ENCODE peak calls at places on chromosomes 16 and 17, in six cellular contexts. One of them, this sample, is unnamed.

GRCh38 chr17:43814026-43814425 is 18.9 kb downstream of the MPP3 start:
- DNase-seq in EL: no peak
- DNase-seq in AG04450: no peak
- DNase-seq in progenitor cell of endocrine pancreas: no peak
- DNase-seq in COLO829: no peak
- DNase-seq in GM20000: no peak
- DNase-seq in this sample: no peak

GRCh38 chr17:63419949-63420867 is 25.9 kb downstream of the CYB561 start:
- DNase-seq in GM20000: no peak
- DNase-seq in EL: no peak
- DNase-seq in AG04450: no peak
- DNase-seq in progenitor cell of endocrine pancreas: no peak
- DNase-seq in COLO829: no peak
- DNase-seq in this sample: no peak

GRCh38 chr17:10744509-10745000 is 14.7 kb upstream of the TMEM220 start:
- DNase-seq in GM20000: no peak
- DNase-seq in EL: no peak
- DNase-seq in COLO829: no peak
- DNase-seq in progenitor cell of endocrine pancreas: no peak
- DNase-seq in AG04450: no peak
- DNase-seq in this sample: no peak

GRCh38 chr16:88352261-88353200 is 30.2 kb upstream of the ZNF469 start:
- DNase-seq in EL: peak; percentile 25
- DNase-seq in progenitor cell of endocrine pancreas: no peak
- DNase-seq in GM20000: no peak
- DNase-seq in COLO829: no peak
- DNase-seq in AG04450: no peak
- DNase-seq in this sample: no peak

GRCh38 chr16:57163842-57164241 is 22.0 kb downstream of the PSME3IP1 start:
- DNase-seq in AG04450: no peak
- DNase-seq in GM20000: no peak
- DNase-seq in progenitor cell of endocrine pancreas: no peak
- DNase-seq in EL: no peak
- DNase-seq in COLO829: no peak
- DNase-seq in this sample: no peak

GRCh38 chr16:2170587-2171435 is 15.2 kb downstream of the TRAF7 start:
- DNase-seq in progenitor cell of endocrine pancreas: no peak
- DNase-seq in EL: no peak
- DNase-seq in GM20000: no peak
- DNase-seq in AG04450: no peak
- DNase-seq in COLO829: no peak
- DNase-seq in this sample: no peak

GRCh38 chr17:76261421-76262215 is 3.5 kb upstream of the UBALD2 start:
- DNase-seq in COLO829: peak; percentile 82
- DNase-seq in AG04450: no peak
- DNase-seq in GM20000: peak; percentile 71
- DNase-seq in progenitor cell of endocrine pancreas: no peak
- DNase-seq in EL: no peak
- DNase-seq in this sample: peak; percentile 35

GRCh38 chr17:40596261-40596919 is 31.1 kb upstream of the CCR7 start:
- DNase-seq in COLO829: no peak
- DNase-seq in AG04450: no peak
- DNase-seq in GM20000: no peak
- DNase-seq in progenitor cell of endocrine pancreas: no peak
- DNase-seq in EL: no peak
- DNase-seq in this sample: peak; percentile 35

GRCh38 chr17:7656958-7657715 is 6.4 kb downstream of the ATP1B2 start:
- DNase-seq in COLO829: peak; percentile 77
- DNase-seq in EL: no peak
- DNase-seq in GM20000: no peak
- DNase-seq in AG04450: no peak
- DNase-seq in progenitor cell of endocrine pancreas: no peak
- DNase-seq in this sample: no peak

GRCh38 chr17:34236341-34236892 is 18.7 kb upstream of the CCL2 start:
- DNase-seq in COLO829: no peak
- DNase-seq in progenitor cell of endocrine pancreas: no peak
- DNase-seq in AG04450: no peak
- DNase-seq in EL: no peak
- DNase-seq in GM20000: no peak
- DNase-seq in this sample: no peak

GRCh38 chr16:88416686-88417085 is 33.9 kb downstream of the ZNF469 start:
- DNase-seq in GM20000: no peak
- DNase-seq in progenitor cell of endocrine pancreas: no peak
- DNase-seq in AG04450: no peak
- DNase-seq in COLO829: no peak
- DNase-seq in EL: no peak
- DNase-seq in this sample: no peak

GRCh38 chr16:64416232-64417010 is 705.4 kb downstream of the CDH11 start:
- DNase-seq in EL: peak; percentile 65
- DNase-seq in AG04450: no peak
- DNase-seq in COLO829: no peak
- DNase-seq in GM20000: no peak
- DNase-seq in progenitor cell of endocrine pancreas: no peak
- DNase-seq in this sample: peak; percentile 43

GRCh38 chr16:57147381-57148191 is 38.3 kb downstream of the PSME3IP1 start:
- DNase-seq in GM20000: peak; percentile 39
- DNase-seq in AG04450: no peak
- DNase-seq in COLO829: no peak
- DNase-seq in EL: no peak
- DNase-seq in progenitor cell of endocrine pancreas: no peak
- DNase-seq in this sample: peak; percentile 73

GRCh38 chr16:51125992-51126391 is 25.1 kb downstream of the SALL1 start:
- DNase-seq in AG04450: no peak
- DNase-seq in progenitor cell of endocrine pancreas: no peak
- DNase-seq in GM20000: no peak
- DNase-seq in COLO829: no peak
- DNase-seq in EL: no peak
- DNase-seq in this sample: no peak

GRCh38 chr17:57662644-57663308 is 82.3 kb downstream of the CCDC182 start:
- DNase-seq in progenitor cell of endocrine pancreas: peak; percentile 90
- DNase-seq in EL: peak; percentile 99
- DNase-seq in AG04450: peak; percentile 98
- DNase-seq in GM20000: no peak
- DNase-seq in COLO829: peak; percentile 90
- DNase-seq in this sample: peak; percentile 98

GRCh38 chr16:31880322-31880979 is 6.8 kb downstream of the ZNF267 start:
- DNase-seq in progenitor cell of endocrine pancreas: no peak
- DNase-seq in COLO829: peak; percentile 70
- DNase-seq in EL: peak; percentile 74
- DNase-seq in GM20000: no peak
- DNase-seq in AG04450: no peak
- DNase-seq in this sample: peak; percentile 80

GRCh38 chr16:30474062-30474452 is 1.5 kb downstream of the ITGAL start:
- DNase-seq in COLO829: no peak
- DNase-seq in AG04450: no peak
- DNase-seq in GM20000: no peak
- DNase-seq in progenitor cell of endocrine pancreas: no peak
- DNase-seq in EL: no peak
- DNase-seq in this sample: no peak

GRCh38 chr17:77140878-77141767 is at the start of gene SEC14L1:
- DNase-seq in AG04450: no peak
- DNase-seq in COLO829: no peak
- DNase-seq in progenitor cell of endocrine pancreas: peak; percentile 28
- DNase-seq in GM20000: peak; percentile 28
- DNase-seq in EL: peak; percentile 59
- DNase-seq in this sample: peak; percentile 33

GRCh38 chr16:25568991-25569390 is 122.8 kb upstream of the HS3ST4 start:
- DNase-seq in COLO829: no peak
- DNase-seq in EL: no peak
- DNase-seq in GM20000: no peak
- DNase-seq in AG04450: no peak
- DNase-seq in progenitor cell of endocrine pancreas: no peak
- DNase-seq in this sample: no peak

GRCh38 chr16:75364286-75364791 is 69.0 kb downstream of the CFDP1 start:
- DNase-seq in COLO829: no peak
- DNase-seq in progenitor cell of endocrine pancreas: no peak
- DNase-seq in AG04450: no peak
- DNase-seq in GM20000: no peak
- DNase-seq in EL: no peak
- DNase-seq in this sample: no peak

GRCh38 chr16:2473999-2474876 is 689 bp upstream of the TBC1D24 start:
- DNase-seq in COLO829: no peak
- DNase-seq in GM20000: peak; percentile 90
- DNase-seq in AG04450: no peak
- DNase-seq in EL: peak; percentile 51
- DNase-seq in progenitor cell of endocrine pancreas: no peak
- DNase-seq in this sample: no peak

GRCh38 chr17:78423961-78424747 is 45.7 kb downstream of the PGS1 start:
- DNase-seq in AG04450: no peak
- DNase-seq in COLO829: no peak
- DNase-seq in EL: no peak
- DNase-seq in GM20000: no peak
- DNase-seq in progenitor cell of endocrine pancreas: no peak
- DNase-seq in this sample: no peak

GRCh38 chr16:88533945-88534641 is 36.1 kb upstream of the ZC3H18 start:
- DNase-seq in progenitor cell of endocrine pancreas: peak; percentile 15
- DNase-seq in EL: peak; percentile 71
- DNase-seq in COLO829: peak; percentile 54
- DNase-seq in AG04450: no peak
- DNase-seq in GM20000: peak; percentile 99
- DNase-seq in this sample: peak; percentile 38

GRCh38 chr16:8675183-8676159 is 1.1 kb downstream of the ABAT start:
- DNase-seq in GM20000: peak; percentile 51
- DNase-seq in COLO829: no peak
- DNase-seq in AG04450: no peak
- DNase-seq in EL: no peak
- DNase-seq in progenitor cell of endocrine pancreas: no peak
- DNase-seq in this sample: no peak

GRCh38 chr16:56610017-56610608 is 1.7 kb downstream of the MT2A start:
- DNase-seq in AG04450: no peak
- DNase-seq in COLO829: peak; percentile 46
- DNase-seq in progenitor cell of endocrine pancreas: no peak
- DNase-seq in EL: peak; percentile 91
- DNase-seq in GM20000: no peak
- DNase-seq in this sample: peak; percentile 98

GRCh38 chr17:56594528-56595418 is 1.3 kb downstream of the NOG start:
- DNase-seq in EL: peak; percentile 54
- DNase-seq in AG04450: no peak
- DNase-seq in GM20000: peak; percentile 59
- DNase-seq in progenitor cell of endocrine pancreas: no peak
- DNase-seq in COLO829: no peak
- DNase-seq in this sample: peak; percentile 3

GRCh38 chr16:88383401-88384221 is 852 bp downstream of the ZNF469 start:
- DNase-seq in GM20000: peak; percentile 71
- DNase-seq in AG04450: no peak
- DNase-seq in COLO829: no peak
- DNase-seq in EL: peak; percentile 58
- DNase-seq in progenitor cell of endocrine pancreas: peak; percentile 38
- DNase-seq in this sample: peak; percentile 53

GRCh38 chr17:50139950-50140885 is 10.3 kb upstream of the SAMD14 start:
- DNase-seq in EL: peak; percentile 69
- DNase-seq in GM20000: peak; percentile 88
- DNase-seq in progenitor cell of endocrine pancreas: peak; percentile 65
- DNase-seq in COLO829: peak; percentile 79
- DNase-seq in AG04450: no peak
- DNase-seq in this sample: peak; percentile 83

GRCh38 chr17:7348478-7349242 is 3.3 kb upstream of the KCTD11 start:
- DNase-seq in GM20000: no peak
- DNase-seq in AG04450: no peak
- DNase-seq in progenitor cell of endocrine pancreas: no peak
- DNase-seq in COLO829: no peak
- DNase-seq in EL: no peak
- DNase-seq in this sample: peak; percentile 93

GRCh38 chr17:66541461-66542182 is 239.2 kb downstream of the PRKCA start:
- DNase-seq in COLO829: peak; percentile 67
- DNase-seq in GM20000: peak; percentile 26
- DNase-seq in progenitor cell of endocrine pancreas: no peak
- DNase-seq in AG04450: no peak
- DNase-seq in EL: peak; percentile 92
- DNase-seq in this sample: no peak

GRCh38 chr17:2087597-2088211 is 32.8 kb downstream of the HIC1 start:
- DNase-seq in EL: no peak
- DNase-seq in GM20000: peak; percentile 54
- DNase-seq in progenitor cell of endocrine pancreas: no peak
- DNase-seq in AG04450: no peak
- DNase-seq in COLO829: no peak
- DNase-seq in this sample: peak; percentile 64

GRCh38 chr16:77133706-77134105 is 57.3 kb upstream of the MON1B start:
- DNase-seq in progenitor cell of endocrine pancreas: no peak
- DNase-seq in EL: no peak
- DNase-seq in COLO829: no peak
- DNase-seq in GM20000: no peak
- DNase-seq in AG04450: no peak
- DNase-seq in this sample: no peak

GRCh38 chr16:57755061-57755684 is 19.6 kb downstream of the KATNB1 start:
- DNase-seq in AG04450: no peak
- DNase-seq in progenitor cell of endocrine pancreas: no peak
- DNase-seq in COLO829: no peak
- DNase-seq in GM20000: no peak
- DNase-seq in EL: no peak
- DNase-seq in this sample: no peak

GRCh38 chr17:78208486-78208885 is 5.6 kb upstream of the BIRC5 start:
- DNase-seq in progenitor cell of endocrine pancreas: no peak
- DNase-seq in COLO829: no peak
- DNase-seq in GM20000: no peak
- DNase-seq in EL: no peak
- DNase-seq in AG04450: no peak
- DNase-seq in this sample: no peak

GRCh38 chr16:89426736-89427525 is 63.4 kb downstream of the ANKRD11 start:
- DNase-seq in GM20000: no peak
- DNase-seq in EL: peak; percentile 61
- DNase-seq in progenitor cell of endocrine pancreas: no peak
- DNase-seq in COLO829: peak; percentile 41
- DNase-seq in AG04450: no peak
- DNase-seq in this sample: peak; percentile 51

GRCh38 chr17:77862890-77863813 is 95.4 kb upstream of the TNRC6C start:
- DNase-seq in EL: no peak
- DNase-seq in progenitor cell of endocrine pancreas: no peak
- DNase-seq in AG04450: no peak
- DNase-seq in GM20000: no peak
- DNase-seq in COLO829: peak; percentile 25
- DNase-seq in this sample: no peak

GRCh38 chr16:89404561-89404960 is 85.8 kb downstream of the ANKRD11 start:
- DNase-seq in COLO829: no peak
- DNase-seq in progenitor cell of endocrine pancreas: no peak
- DNase-seq in AG04450: no peak
- DNase-seq in GM20000: no peak
- DNase-seq in EL: no peak
- DNase-seq in this sample: no peak

GRCh38 chr17:50186661-50187402 is 14.6 kb downstream of the COL1A1 start:
- DNase-seq in AG04450: no peak
- DNase-seq in EL: peak; percentile 60
- DNase-seq in progenitor cell of endocrine pancreas: no peak
- DNase-seq in GM20000: no peak
- DNase-seq in COLO829: no peak
- DNase-seq in this sample: peak; percentile 72

GRCh38 chr16:89448656-89449055 is 41.7 kb downstream of the ANKRD11 start:
- DNase-seq in COLO829: no peak
- DNase-seq in progenitor cell of endocrine pancreas: no peak
- DNase-seq in EL: no peak
- DNase-seq in AG04450: no peak
- DNase-seq in GM20000: no peak
- DNase-seq in this sample: no peak

This sample was measured in fibroblast of mammary gland.